ENCODE peak calls at places on chromosomes 12 and 14, in four cellular contexts. J is spleen, U is pancreas, I is breast epithelium. N is an unnamed sample.

GRCh38 chr14:104063998-104064397 is 21.5 kb upstream of the ASPG start:
- DNase-seq in J (no peak), U (no peak), I (no peak), N (no peak)

GRCh38 chr12:108332791-108333382 is 6.2 kb downstream of the CMKLR1 start:
- DNase-seq in J (peak; percentile 81), U (no peak), I (peak; percentile 28), N (no peak)

GRCh38 chr14:104800600-104801283 is at the start of gene ZBTB42:
- DNase-seq in J (peak; percentile 93), U (peak; percentile 93), I (peak; percentile 76), N (peak; percentile 89)

GRCh38 chr12:14403711-14404164 is 38.3 kb downstream of the ATF7IP start:
- DNase-seq in J (no peak), U (no peak), I (no peak), N (peak; percentile 39)

GRCh38 chr14:77603654-77604270 is 12.7 kb downstream of the SPTLC2 start:
- DNase-seq in J (no peak), U (no peak), I (no peak), N (peak; percentile 78)

GRCh38 chr14:68691031-68691864 is 101.6 kb downstream of the ZFP36L1 start:
- DNase-seq in J (no peak), U (no peak), I (no peak), N (peak; percentile 82)

GRCh38 chr12:26126340-26127284 is 1.8 kb upstream of the BHLHE41 start:
- DNase-seq in J (peak; percentile 93), U (peak; percentile 90), I (peak; percentile 88), N (peak; percentile 90)

GRCh38 chr14:63209160-63209559 is 4.9 kb downstream of the RHOJ start:
- DNase-seq in J (no peak), U (no peak), I (no peak), N (no peak)

GRCh38 chr14:103763730-103764488 is 48.3 kb downstream of the ZFYVE21 start:
- DNase-seq in J (no peak), U (no peak), I (no peak), N (no peak)

GRCh38 chr12:119447618-119448017 is 113.1 kb downstream of the CCDC60 start:
- DNase-seq in J (no peak), U (no peak), I (no peak), N (no peak)

GRCh38 chr12:67578976-67579661 is 69.4 kb upstream of the DYRK2 start:
- DNase-seq in J (no peak), U (no peak), I (no peak), N (no peak)

GRCh38 chr14:58059121-58059520 is 92.9 kb downstream of the ARMH4 start:
- DNase-seq in J (no peak), U (no peak), I (no peak), N (no peak)

GRCh38 chr12:126488786-126489185 is 1423.6 kb downstream of the AACS start:
- DNase-seq in J (no peak), U (no peak), I (no peak), N (no peak)

GRCh38 chr14:102683399-102684275 is 91.2 kb downstream of the RCOR1 start:
- DNase-seq in J (no peak), U (peak; percentile 27), I (no peak), N (peak; percentile 27)

GRCh38 chr14:103393078-103393477 is 7.9 kb downstream of the MARK3 start:
- DNase-seq in J (no peak), U (no peak), I (no peak), N (no peak)

GRCh38 chr12:94714378-94714777 is 64.0 kb upstream of the TMCC3 start:
- DNase-seq in J (no peak), U (no peak), I (no peak), N (no peak)

GRCh38 chr12:121181181-121181580 is 28.7 kb upstream of the P2RX4 start:
- DNase-seq in J (no peak), U (no peak), I (no peak), N (no peak)

GRCh38 chr14:36504805-36505192 is 15.2 kb downstream of the NKX2-1 start:
- DNase-seq in J (no peak), U (no peak), I (no peak), N (no peak)

GRCh38 chr12:32894566-32894965 is 2.0 kb downstream of the PKP2 start:
- DNase-seq in J (no peak), U (no peak), I (no peak), N (no peak)
- H3K4me1 ChIP-seq in J (no peaks in the 10 kb centered on the region), U (peaks cover 16% of the 10 kb centered on the region), I (no peaks in the 10 kb centered on the region), N (peaks cover 14% of the 10 kb centered on the region)

DNA sequence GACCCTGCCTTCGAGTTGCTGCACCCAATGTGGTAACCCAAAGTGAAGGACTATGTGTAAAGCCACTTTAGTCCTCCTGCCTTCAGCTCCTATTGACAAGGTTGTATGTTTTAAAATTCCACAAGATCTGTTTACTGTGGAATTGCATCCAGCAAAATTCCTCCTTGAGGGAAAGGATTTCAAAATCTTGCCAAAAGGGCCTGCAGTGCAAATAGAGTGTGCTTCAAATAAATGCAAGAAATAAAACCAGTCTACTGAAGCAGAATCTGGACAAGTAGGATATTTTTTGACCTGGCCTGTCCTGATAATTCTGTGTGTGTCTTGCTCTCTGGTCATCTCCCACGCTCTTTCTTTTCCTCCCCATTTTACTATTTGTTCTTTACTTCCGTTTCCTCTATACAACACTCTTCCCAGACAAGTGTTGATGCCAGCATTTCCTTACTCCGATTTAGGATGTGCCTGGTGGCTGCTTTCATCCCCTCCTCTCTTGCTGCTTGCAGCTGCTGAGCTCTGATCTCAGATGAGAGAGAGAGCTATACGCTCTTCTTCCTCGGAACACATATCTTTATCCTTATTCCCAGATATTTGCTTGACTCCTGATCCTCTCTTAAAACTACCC is 115.9 kb downstream of the GPR135 start:
- DNase-seq in J (no peak), U (no peak), I (no peak), N (no peak)
- H3K4me1 ChIP-seq in J (no peaks in the 10 kb centered on the region), U (no peaks in the 10 kb centered on the region), I (no peaks in the 10 kb centered on the region), N (peaks cover 2% of the 10 kb centered on the region)

GRCh38 chr14:55109846-55110245 is 19.2 kb upstream of the LGALS3 start:
- DNase-seq in J (no peak), U (no peak), I (no peak), N (no peak)
- H3K4me1 ChIP-seq in J (peaks cover 8% of the 10 kb centered on the region), U (no peaks in the 10 kb centered on the region), I (peaks cover 16% of the 10 kb centered on the region), N (peaks cover 2% of the 10 kb centered on the region)

DNA sequence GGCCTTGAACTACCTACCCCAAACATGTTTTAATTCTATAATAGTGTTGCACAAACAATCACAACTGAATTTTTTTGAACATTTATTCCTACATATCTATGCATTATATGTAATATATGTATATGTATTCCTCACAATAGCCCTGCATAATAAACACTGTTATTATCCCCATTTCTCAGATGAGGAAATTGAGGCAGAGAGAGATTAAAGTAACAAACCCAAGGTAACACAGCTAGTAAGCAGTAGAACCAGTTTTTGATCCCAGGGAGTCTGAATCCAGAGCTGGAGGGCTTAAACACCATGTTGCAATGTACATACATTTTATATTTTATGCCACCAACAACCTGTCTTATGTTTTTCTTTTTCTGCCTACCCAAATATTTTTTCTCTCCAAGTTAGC is 26.5 kb upstream of the BMP4 start:
- DNase-seq in J (no peak), U (no peak), I (no peak), N (no peak)
- H3K4me1 ChIP-seq in J (no peaks in the 10 kb centered on the region), U (no peaks in the 10 kb centered on the region), I (no peaks in the 10 kb centered on the region), N (no peaks in the 10 kb centered on the region)

DNA sequence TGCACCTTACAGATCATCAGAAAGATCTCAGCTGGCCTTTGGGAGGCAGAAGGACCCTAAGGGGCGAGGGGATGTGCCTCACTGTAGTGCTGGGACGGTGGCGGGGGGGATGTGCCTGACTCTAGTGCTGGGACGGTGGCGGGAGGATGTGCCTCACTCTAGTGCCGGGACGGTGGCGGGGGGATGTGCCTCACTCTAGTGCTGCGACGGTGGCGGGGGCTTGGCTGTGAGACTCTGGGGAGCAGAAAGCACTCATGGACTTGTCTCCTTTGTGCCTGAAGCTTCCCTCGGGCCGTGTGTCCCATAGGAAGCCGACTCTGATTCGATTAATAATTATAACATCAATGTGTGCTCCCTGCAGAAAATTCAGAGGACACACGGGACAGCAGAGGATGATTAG is 126.6 kb downstream of the ZNF664 start:
- DNase-seq in J (no peak), U (no peak), I (no peak), N (no peak)
- H3K4me1 ChIP-seq in J (no peaks in the 10 kb centered on the region), U (no peaks in the 10 kb centered on the region), I (no peaks in the 10 kb centered on the region), N (no peaks in the 10 kb centered on the region)

GRCh38 chr12:51865470-51865745 is 16.9 kb upstream of the FIGNL2 start:
- DNase-seq in J (no peak), U (no peak), I (no peak), N (no peak)

GRCh38 chr12:51862947-51863346 is 14.4 kb upstream of the FIGNL2 start:
- DNase-seq in J (no peak), U (no peak), I (no peak), N (no peak)

GRCh38 chr12:51863363-51863920 is 14.9 kb upstream of the FIGNL2 start:
- DNase-seq in J (peak; percentile 72), U (no peak), I (no peak), N (no peak)

GRCh38 chr12:51864701-51865469 is 16.4 kb upstream of the FIGNL2 start:
- DNase-seq in J (peak; percentile 38), U (no peak), I (no peak), N (peak; percentile 52)

DNA sequence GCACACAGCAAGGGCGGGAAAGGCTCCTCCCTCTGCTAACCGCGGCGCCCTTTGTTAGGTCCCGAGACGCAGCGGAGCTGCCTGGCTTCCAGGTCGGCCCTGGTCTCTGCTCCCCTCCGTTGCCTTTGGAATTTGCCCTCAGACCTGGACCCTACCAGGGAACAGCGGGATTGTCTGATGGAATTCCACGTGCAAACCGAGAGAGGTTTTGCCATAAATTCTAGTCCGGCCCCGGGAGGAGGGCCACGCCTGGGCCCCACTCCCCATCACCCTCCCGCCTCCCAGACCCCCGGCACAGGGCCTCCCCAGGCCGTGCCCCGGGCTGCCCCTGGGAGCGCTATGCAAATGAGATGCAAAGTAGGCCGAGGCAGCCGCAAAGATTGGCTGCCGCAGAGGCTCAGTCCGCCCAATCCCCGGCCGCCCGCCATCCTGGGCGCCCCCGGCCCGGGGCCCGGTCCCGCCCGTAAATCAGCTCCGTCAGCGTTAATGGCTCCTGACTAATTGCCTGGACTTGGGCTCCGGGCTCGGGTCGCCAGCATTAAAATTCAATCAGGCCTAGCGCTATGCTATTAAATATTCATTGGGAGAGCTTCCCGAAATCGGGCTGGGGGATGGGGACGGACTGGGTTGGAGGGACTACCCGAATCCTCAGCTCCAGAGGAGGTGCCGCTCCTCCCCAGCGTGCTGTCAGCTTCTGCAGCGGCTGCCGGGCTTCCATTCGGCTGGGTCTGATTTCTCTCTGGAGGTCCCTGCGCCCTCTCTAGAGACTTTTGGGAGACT is 15.6 kb upstream of the FIGNL2 start:
- DNase-seq in J (peak; percentile 69), U (no peak), I (no peak), N (peak; percentile 77)
- H3K4me1 ChIP-seq in J (peaks cover 12% of the 10 kb centered on the region), U (no peaks in the 10 kb centered on the region), I (no peaks in the 10 kb centered on the region), N (no peaks in the 10 kb centered on the region)

N was measured in SK-N-SH.